ENCODE peak calls at places on chromosomes 11 and 22, in ten cellular contexts. S is A549, L is MM.1S, O is tibial nerve, M is dorsolateral prefrontal cortex, P is BJ, C is bronchial epithelial cell, R is fibroblast of the aortic adventitia, K is ovary, E is upper lobe of right lung. Z is an unnamed sample.

GRCh38 chr11:15969701-15970329 is 386.5 kb downstream of the SOX6 start:
- DNase-seq in S (no peak), L (no peak), O (no peak), M (no peak), P (peak), C (peak), R (peak), K (no peak), E (no peak), Z (no peak)

GRCh38 chr11:121656333-121657090 is 203.7 kb upstream of the SORL1-AS1 start:
- DNase-seq in S (no peak), L (no peak), O (no peak), M (no peak), P (no peak), C (no peak), R (no peak), K (peak), E (no peak), Z (peak)

GRCh38 chr11:19790831-19791552 is 78.4 kb downstream of the NAV2 start:
- DNase-seq in S (no peak), L (no peak), O (no peak), M (no peak), P (no peak), C (no peak), R (no peak), K (no peak), E (no peak), Z (no peak)

GRCh38 chr11:128407962-128408361 is 179.4 kb downstream of the ETS1 start:
- DNase-seq in S (no peak), L (peak), O (no peak), M (no peak), P (peak), C (peak), R (peak), K (no peak), E (no peak), Z (no peak)

GRCh38 chr11:44290206-44290605 is 19.7 kb downstream of the ALX4 start:
- DNase-seq in S (no peak), L (no peak), O (no peak), M (no peak), P (no peak), C (peak), R (no peak), K (no peak), E (no peak), Z (no peak)

GRCh38 chr22:32817137-32817536 is 15.6 kb downstream of the TIMP3 start:
- DNase-seq in S (no peak), L (no peak), O (no peak), M (no peak), P (no peak), C (no peak), R (no peak), K (no peak), E (no peak), Z (no peak)

GRCh38 chr22:34414467-34415440 is 494.5 kb upstream of the LARGE1 start:
- DNase-seq in S (peak), L (peak), O (no peak), M (no peak), P (no peak), C (peak), R (no peak), K (no peak), E (no peak), Z (no peak)

GRCh38 chr11:75626692-75627536 is 41.9 kb downstream of the MAP6 start:
- DNase-seq in S (no peak), L (no peak), O (no peak), M (no peak), P (no peak), C (peak), R (peak), K (no peak), E (no peak), Z (no peak)

GRCh38 chr11:27468643-27469332 is 3.8 kb downstream of the LGR4 start:
- DNase-seq in S (no peak), L (no peak), O (no peak), M (no peak), P (peak), C (peak), R (no peak), K (no peak), E (no peak), Z (no peak)

GRCh38 chr11:45664376-45665205 is 831 bp downstream of the CHST1 start:
- DNase-seq in S (no peak), L (no peak), O (no peak), M (no peak), P (no peak), C (no peak), R (no peak), K (peak), E (no peak), Z (no peak)

GRCh38 chr22:38721551-38721950 is 15.8 kb downstream of the GTPBP1 start:
- DNase-seq in S (no peak), L (no peak), O (no peak), M (no peak), P (no peak), C (no peak), R (no peak), K (no peak), E (no peak), Z (no peak)

GRCh38 chr11:69285091-69285490 is 8.9 kb upstream of the MYEOV start:
- DNase-seq in S (no peak), L (no peak), O (no peak), M (no peak), P (no peak), C (no peak), R (no peak), K (no peak), E (no peak), Z (no peak)

GRCh38 chr11:113161671-113162589 is 152.5 kb upstream of the TTC12 start:
- DNase-seq in S (no peak), L (no peak), O (no peak), M (no peak), P (no peak), C (no peak), R (no peak), K (peak), E (no peak), Z (no peak)

GRCh38 chr22:19615001-19615461 is 90.8 kb upstream of the CLDN5 start:
- DNase-seq in S (no peak), L (no peak), O (no peak), M (no peak), P (no peak), C (no peak), R (no peak), K (no peak), E (no peak), Z (no peak)

GRCh38 chr22:50269573-50270301 is 443 bp downstream of the MAPK11 start:
- DNase-seq in S (no peak), L (no peak), O (no peak), M (no peak), P (no peak), C (no peak), R (peak), K (no peak), E (no peak), Z (peak)

GRCh38 chr22:35483730-35484129 is 56.9 kb upstream of the RASD2 start:
- DNase-seq in S (no peak), L (no peak), O (no peak), M (no peak), P (no peak), C (no peak), R (no peak), K (no peak), E (no peak), Z (no peak)

GRCh38 chr11:126862664-126863247 is 137.8 kb downstream of the KIRREL3 start:
- DNase-seq in S (no peak), L (peak), O (no peak), M (no peak), P (no peak), C (no peak), R (no peak), K (no peak), E (no peak), Z (no peak)

GRCh38 chr22:44130076-44130711 is 50.5 kb upstream of the PARVG start:
- DNase-seq in S (no peak), L (no peak), O (no peak), M (no peak), P (no peak), C (peak), R (no peak), K (no peak), E (peak), Z (no peak)

GRCh38 chr11:34940026-34940677 is 23.7 kb downstream of the PDHX start:
- DNase-seq in S (no peak), L (no peak), O (no peak), M (no peak), P (no peak), C (no peak), R (peak), K (no peak), E (no peak), Z (no peak)

GRCh38 chr11:19938866-19939265 is 221.4 kb downstream of the DBX1 start:
- DNase-seq in S (no peak), L (no peak), O (no peak), M (no peak), P (no peak), C (peak), R (no peak), K (no peak), E (no peak), Z (no peak)

GRCh38 chr11:37286890-37287289 is 688.9 kb upstream of the RAG2 start:
- DNase-seq in S (no peak), L (peak), O (no peak), M (no peak), P (no peak), C (no peak), R (no peak), K (no peak), E (no peak), Z (no peak)

DNA sequence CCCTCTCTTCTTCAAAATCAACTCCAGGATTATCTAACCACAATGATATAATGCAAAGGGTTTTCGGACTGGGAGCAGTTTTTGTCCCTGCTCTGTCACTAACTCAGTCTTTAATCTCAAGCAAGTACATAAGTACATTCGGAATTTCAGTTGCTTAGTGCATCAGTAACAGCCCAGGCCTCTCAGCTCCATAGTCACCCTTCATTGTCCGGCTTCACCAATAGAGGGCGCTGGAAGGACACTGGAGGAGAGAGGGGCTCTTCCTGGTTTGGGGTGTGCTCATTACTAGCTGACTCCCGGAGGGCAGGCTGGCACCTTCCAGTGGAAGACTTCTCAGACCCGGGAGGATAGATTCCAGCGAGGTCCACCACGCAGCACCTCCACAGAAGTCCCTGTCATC is 90.4 kb upstream of the PDGFD start:
- DNase-seq in S (no peak), L (peak), O (no peak), M (no peak), P (no peak), C (peak), R (peak), K (no peak), E (peak), Z (no peak)
- TF ChIP-seq CTCF in S (no peak), L (peak), O (no peak), M (no peak), P (no peak), C (peak), R (peak), K (no peak), E (peak), Z (peak)

DNA sequence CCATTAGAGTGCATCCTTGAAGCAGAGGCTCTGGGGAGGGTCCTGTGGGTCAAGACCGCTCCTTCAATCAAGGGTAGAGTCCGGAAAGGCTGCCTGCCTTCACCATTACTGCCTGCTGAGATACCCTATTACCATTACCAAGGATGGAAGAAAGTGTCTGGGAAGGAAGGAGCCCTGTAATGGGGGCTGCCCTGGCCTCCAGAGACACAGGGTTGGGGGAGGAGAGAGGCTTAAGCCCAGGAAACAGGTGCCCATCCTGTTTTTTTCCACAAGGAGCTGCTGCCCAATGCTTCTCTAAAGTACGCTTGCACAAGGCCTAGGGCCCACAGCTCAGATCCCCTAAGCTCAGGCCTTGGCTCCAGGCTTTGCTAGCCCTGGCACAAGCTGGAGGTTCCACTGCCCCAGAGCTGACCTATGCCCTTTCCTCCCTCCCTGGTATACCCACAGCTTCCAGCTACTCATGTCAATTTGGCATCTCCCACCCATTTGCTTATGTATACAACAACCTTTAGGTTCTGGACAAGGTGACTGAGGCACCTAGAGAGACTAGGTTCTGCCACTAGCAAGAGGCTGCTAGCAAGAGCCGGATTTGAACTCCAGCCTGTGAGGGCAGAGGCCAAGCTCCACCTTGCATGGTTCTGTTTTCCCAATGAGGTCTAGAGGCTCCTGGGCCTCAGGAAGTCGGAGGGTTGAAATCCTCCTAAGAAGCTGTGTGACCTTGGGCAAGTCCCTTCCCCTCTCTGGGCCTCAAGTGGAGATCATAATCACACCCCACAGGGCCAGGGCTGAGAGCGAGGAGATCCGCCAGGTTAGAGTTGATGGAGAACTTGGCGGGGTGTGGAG is 1.5 kb upstream of the PLCB3 start:
- DNase-seq in S (no peak), L (no peak), O (no peak), M (no peak), P (no peak), C (no peak), R (no peak), K (no peak), E (no peak), Z (no peak)
- H3K4me3 ChIP-seq in S (no peak), L (no peak), O (no peak), M (no peak), P (no peak), C (no peak), R (no peak), K (no peak), E (no peak), Z (no peak)

GRCh38 chr11:1041471-1041870 is 5.0 kb upstream of the MUC6 start:
- DNase-seq in S (no peak), L (no peak), O (no peak), M (no peak), P (no peak), C (no peak), R (no peak), K (no peak), E (peak), Z (no peak)

GRCh38 chr11:1040428-1041148 is 4.1 kb upstream of the MUC6 start:
- DNase-seq in S (no peak), L (no peak), O (no peak), M (no peak), P (no peak), C (no peak), R (peak), K (no peak), E (no peak), Z (no peak)

GRCh38 chr11:1039481-1040427 is 3.2 kb upstream of the MUC6 start:
- DNase-seq in S (no peak), L (no peak), O (no peak), M (no peak), P (no peak), C (no peak), R (no peak), K (no peak), E (peak), Z (no peak)

GRCh38 chr11:1041936-1042608 is 5.6 kb upstream of the MUC6 start:
- DNase-seq in S (peak), L (no peak), O (no peak), M (no peak), P (no peak), C (no peak), R (peak), K (peak), E (peak), Z (peak)

GRCh38 chr11:1041149-1041467 is 4.6 kb upstream of the MUC6 start:
- DNase-seq in S (no peak), L (no peak), O (no peak), M (no peak), P (no peak), C (no peak), R (no peak), K (no peak), E (peak), Z (no peak)
- TF ChIP-seq CTCF in S (no peak), L (no peak), O (no peak), M (no peak), P (no peak), C (no peak), R (no peak), K (no peak), E (no peak), Z (no peak)

GRCh38 chr11:47395225-47396048 is 13.0 kb upstream of the SLC39A13 start:
- DNase-seq in S (no peak), L (no peak), O (no peak), M (no peak), P (no peak), C (no peak), R (no peak), K (no peak), E (no peak), Z (no peak)
- H3K4me3 ChIP-seq in S (no peak), L (peak), O (peak), M (no peak), P (no peak), C (no peak), R (no peak), K (no peak), E (peak), Z (peak)

GRCh38 chr11:24859801-24860300 is 363.0 kb downstream of the LUZP2 start:
- DNase-seq in S (no peak), L (no peak), O (no peak), M (no peak), P (no peak), C (no peak), R (no peak), K (no peak), E (no peak), Z (no peak)

GRCh38 chr11:24861440-24861839 is 364.6 kb downstream of the LUZP2 start:
- DNase-seq in S (no peak), L (no peak), O (no peak), M (no peak), P (no peak), C (no peak), R (no peak), K (no peak), E (no peak), Z (no peak)

DNA sequence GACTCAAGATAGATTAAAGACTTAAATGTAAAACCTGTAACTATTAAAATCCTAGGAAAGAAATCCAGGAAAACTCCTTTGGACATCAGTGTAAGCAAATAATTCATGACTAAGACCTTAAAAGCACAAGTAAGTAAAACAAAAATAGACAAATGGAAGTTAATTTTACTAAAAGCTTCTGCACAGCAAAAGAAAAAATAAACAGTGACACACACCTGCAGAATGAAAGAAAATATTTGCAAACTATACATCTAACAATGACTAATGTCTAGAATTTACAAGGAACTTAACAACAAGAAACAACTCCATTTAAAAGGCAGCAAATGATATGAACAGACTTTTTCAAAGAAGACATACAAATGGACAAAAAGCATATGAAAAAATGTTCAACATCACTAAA is 359.1 kb downstream of the LUZP2 start:
- DNase-seq in S (no peak), L (no peak), O (no peak), M (no peak), P (no peak), C (peak), R (no peak), K (no peak), E (no peak), Z (no peak)
- TF ChIP-seq CTCF in S (no peak), L (no peak), O (no peak), M (no peak), P (no peak), C (no peak), R (no peak), K (no peak), E (no peak), Z (no peak)

GRCh38 chr11:47331454-47332302 is 20.8 kb downstream of the MYBPC3 start:
- DNase-seq in S (no peak), L (no peak), O (no peak), M (no peak), P (no peak), C (no peak), R (no peak), K (no peak), E (no peak), Z (no peak)

GRCh38 chr11:47328449-47329390 is 23.8 kb downstream of the MYBPC3 start:
- DNase-seq in S (no peak), L (no peak), O (no peak), M (no peak), P (no peak), C (no peak), R (no peak), K (no peak), E (no peak), Z (no peak)

GRCh38 chr11:47330002-47330911 is 22.2 kb downstream of the MYBPC3 start:
- DNase-seq in S (no peak), L (no peak), O (no peak), M (no peak), P (peak), C (peak), R (no peak), K (no peak), E (no peak), Z (no peak)

GRCh38 chr11:47327949-47328348 is 24.6 kb downstream of the MYBPC3 start:
- DNase-seq in S (no peak), L (no peak), O (no peak), M (no peak), P (no peak), C (no peak), R (no peak), K (no peak), E (no peak), Z (no peak)

GRCh38 chr11:47329431-47329993 is 23.0 kb downstream of the MYBPC3 start:
- DNase-seq in S (no peak), L (no peak), O (no peak), M (no peak), P (no peak), C (no peak), R (no peak), K (no peak), E (no peak), Z (no peak)
- H3K4me3 ChIP-seq in S (no peak), L (no peak), O (no peak), M (no peak), P (no peak), C (no peak), R (no peak), K (no peak), E (no peak), Z (no peak)

DNA sequence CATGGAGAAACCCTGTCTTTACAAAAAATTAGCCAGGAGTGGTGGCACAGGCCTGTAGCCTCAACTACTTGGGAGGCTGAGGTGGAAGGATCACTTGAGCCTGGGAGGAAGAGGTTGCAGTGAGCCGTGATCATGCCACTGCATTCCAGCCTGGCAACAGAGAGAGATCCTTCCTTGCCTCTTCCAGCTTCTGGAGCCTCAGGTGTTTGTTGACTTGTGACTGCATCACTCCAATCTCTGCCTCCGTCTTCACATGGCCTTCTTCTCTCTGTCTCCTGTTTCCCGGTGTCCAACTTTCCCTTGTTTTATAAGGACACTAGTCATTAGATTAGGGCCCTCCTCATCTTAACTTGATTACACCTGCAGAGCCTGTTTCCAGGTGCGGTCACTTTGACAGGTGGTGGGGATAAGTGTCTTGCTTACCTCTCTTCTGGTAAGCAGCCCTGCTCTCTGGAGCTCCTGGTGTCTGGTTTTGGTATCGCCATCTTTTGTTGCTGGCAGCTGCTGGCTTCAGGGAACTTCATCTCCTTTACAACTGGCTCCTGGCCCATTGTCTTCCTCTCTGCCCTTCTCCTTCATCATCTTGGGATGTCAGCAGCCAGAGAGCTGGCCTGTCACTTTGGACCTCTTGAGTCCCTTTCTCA is 8.2 kb upstream of the USP2 start:
- DNase-seq in S (peak), L (peak), O (no peak), M (no peak), P (no peak), C (no peak), R (no peak), K (no peak), E (no peak), Z (no peak)
- TF ChIP-seq CTCF in S (no peak), L (peak), O (no peak), M (no peak), P (peak), C (peak), R (peak), K (no peak), E (peak), Z (peak)